ENCODE peak calls at places on chromosome 2, in seven cellular contexts. K, U, H, F, X, R and E are unnamed samples.

GRCh38 chr2:173119069-173119807 is 43.6 kb downstream of the MAP3K20 start:
- DNase-seq in K (no peak), U (peak; percentile 97), H (peak; percentile 26), F (no peak), X (no peak), R (no peak), E (no peak)

GRCh38 chr2:237895544-237896506 is 36.4 kb downstream of the RAMP1 start:
- DNase-seq in K (no peak), U (no peak), H (no peak), F (no peak), X (no peak), R (no peak), E (peak; percentile 45)

GRCh38 chr2:88896971-88897370 is 205.5 kb downstream of the RPIA start:
- DNase-seq in K (no peak), U (no peak), H (no peak), F (no peak), X (no peak), R (no peak), E (no peak)

GRCh38 chr2:120108049-120108448 is 95.2 kb downstream of the EPB41L5 start:
- DNase-seq in K (no peak), U (peak; percentile 14), H (peak; percentile 86), F (no peak), X (no peak), R (peak; percentile 67), E (no peak)

GRCh38 chr2:45904931-45905642 is 253.6 kb downstream of the PRKCE start:
- DNase-seq in K (no peak), U (peak; percentile 24), H (no peak), F (no peak), X (no peak), R (no peak), E (no peak)

GRCh38 chr2:11983870-11984269 is 237.4 kb downstream of the LPIN1 start:
- DNase-seq in K (no peak), U (no peak), H (no peak), F (no peak), X (no peak), R (no peak), E (no peak)

GRCh38 chr2:147181351-147182029 is 663.3 kb upstream of the ACVR2A start:
- DNase-seq in K (no peak), U (no peak), H (no peak), F (no peak), X (no peak), R (no peak), E (no peak)

GRCh38 chr2:202149155-202149762 is 76.2 kb downstream of the KIAA2012 start:
- DNase-seq in K (no peak), U (no peak), H (no peak), F (no peak), X (no peak), R (no peak), E (peak; percentile 79)

GRCh38 chr2:98441706-98442450 is 2.8 kb upstream of the INPP4A start:
- DNase-seq in K (no peak), U (no peak), H (no peak), F (no peak), X (no peak), R (no peak), E (no peak)